ENCODE peak calls at places on chromosomes 7 and 10, in seven cellular contexts. Z, W, X, P, R, B and E are unnamed samples.

GRCh38 chr7:108211382-108212201 is 81.4 kb upstream of the LAMB4 start:
- DNase-seq in Z (peak), W (peak), X (no peak), P (no peak), R (peak), B (no peak), E (no peak)

GRCh38 chr10:30750971-30751677 is 121.6 kb upstream of the LYZL2 start:
- DNase-seq in Z (no peak), W (no peak), X (no peak), P (no peak), R (no peak), B (no peak), E (no peak)

GRCh38 chr7:33831389-33832118 is 73.8 kb upstream of the BMPER start:
- DNase-seq in Z (peak), W (peak), X (no peak), P (no peak), R (peak), B (peak), E (no peak)

GRCh38 chr10:44830022-44830421 is 81.1 kb upstream of the TMEM72 start:
- DNase-seq in Z (no peak), W (no peak), X (no peak), P (no peak), R (no peak), B (no peak), E (no peak)

GRCh38 chr10:119251315-119251708 is 43.9 kb downstream of the GRK5 start:
- DNase-seq in Z (no peak), W (no peak), X (no peak), P (no peak), R (no peak), B (no peak), E (no peak)

GRCh38 chr7:48471206-48471605 is 299.9 kb downstream of the ABCA13 start:
- DNase-seq in Z (no peak), W (no peak), X (no peak), P (peak), R (no peak), B (no peak), E (no peak)

GRCh38 chr10:131086094-131086493 is 225.4 kb downstream of the TCERG1L start:
- DNase-seq in Z (no peak), W (no peak), X (no peak), P (no peak), R (no peak), B (no peak), E (no peak)

GRCh38 chr7:122455108-122455507 is 150.6 kb upstream of the FEZF1 start:
- DNase-seq in Z (no peak), W (no peak), X (no peak), P (no peak), R (no peak), B (no peak), E (no peak)

GRCh38 chr10:740936-741431 is 51.5 kb upstream of the DIP2C start:
- DNase-seq in Z (no peak), W (no peak), X (no peak), P (no peak), R (no peak), B (no peak), E (no peak)

GRCh38 chr10:130968964-130969363 is 342.6 kb downstream of the TCERG1L start:
- DNase-seq in Z (peak), W (no peak), X (no peak), P (no peak), R (no peak), B (no peak), E (no peak)

GRCh38 chr10:21758239-21758638 is 224.2 kb downstream of the MLLT10 start:
- DNase-seq in Z (no peak), W (no peak), X (no peak), P (no peak), R (no peak), B (no peak), E (no peak)